ENCODE peak calls at places on chromosomes 1 and 21, in six cellular contexts. C is PC-3; T is HCT116; J is CD4-positive, alpha-beta memory T cell; D is RWPE2; O is naive thymus-derived CD4-positive, alpha-beta T cell. N is an unnamed sample.

GRCh38 chr1:117093091-117093534 is 28.4 kb downstream of the TRIM45 start:
- DNase-seq in C (peak), T (no peak), J (no peak), D (peak), O (no peak), N (no peak)

GRCh38 chr1:236009193-236009592 is 55.7 kb downstream of the NID1 start:
- DNase-seq in C (no peak), T (no peak), J (no peak), D (no peak), O (no peak), N (no peak)

GRCh38 chr1:153699116-153699515 is 20.6 kb downstream of the NPR1 start:
- DNase-seq in C (no peak), T (no peak), J (no peak), D (no peak), O (no peak), N (no peak)

GRCh38 chr1:176879784-176880620 is 284.5 kb downstream of the ASTN1 start:
- DNase-seq in C (no peak), T (no peak), J (no peak), D (no peak), O (no peak), N (no peak)

GRCh38 chr1:215992620-215993019 is 425.5 kb downstream of the KCTD3 start:
- DNase-seq in C (peak), T (no peak), J (no peak), D (no peak), O (no peak), N (no peak)

GRCh38 chr1:107141491-107142369 is 891 bp downstream of the NTNG1 start:
- DNase-seq in C (peak), T (peak), J (peak), D (no peak), O (no peak), N (no peak)

GRCh38 chr21:44927587-44928461 is 7.1 kb upstream of the ITGB2 start:
- DNase-seq in C (peak), T (no peak), J (peak), D (peak), O (peak), N (peak)

GRCh38 chr1:216788671-216789070 is 65.4 kb upstream of the ESRRG start:
- DNase-seq in C (no peak), T (no peak), J (no peak), D (no peak), O (no peak), N (no peak)

GRCh38 chr1:211813590-211813989 is 17.0 kb downstream of the LPGAT1 start:
- DNase-seq in C (peak), T (no peak), J (no peak), D (no peak), O (no peak), N (no peak)

GRCh38 chr1:65435987-65436386 is 15.5 kb downstream of the LEPR start:
- DNase-seq in C (no peak), T (no peak), J (no peak), D (no peak), O (no peak), N (no peak)

GRCh38 chr1:100387644-100388350 is 35.5 kb downstream of the CDC14A start:
- DNase-seq in C (no peak), T (no peak), J (no peak), D (no peak), O (no peak), N (no peak)

GRCh38 chr1:144551543-144552424 is 40.9 kb upstream of the PPIAL4F start:
- DNase-seq in C (no peak), T (peak), J (peak), D (peak), O (peak), N (peak)

GRCh38 chr21:36893581-36893980 is 72.9 kb downstream of the HLCS start:
- DNase-seq in C (no peak), T (no peak), J (no peak), D (no peak), O (no peak), N (no peak)

GRCh38 chr1:233543338-233544255 is 70.3 kb upstream of the KCNK1 start:
- DNase-seq in C (peak), T (peak), J (no peak), D (peak), O (no peak), N (no peak)

GRCh38 chr1:12556368-12556930 is 61.6 kb downstream of the DHRS3 start:
- DNase-seq in C (no peak), T (no peak), J (no peak), D (peak), O (no peak), N (no peak)

GRCh38 chr21:20639026-20639425 is 359.2 kb upstream of the NCAM2 start:
- DNase-seq in C (peak), T (no peak), J (no peak), D (no peak), O (no peak), N (no peak)

GRCh38 chr1:8350914-8351684 is 33.2 kb downstream of the SLC45A1 start:
- DNase-seq in C (no peak), T (no peak), J (no peak), D (no peak), O (no peak), N (no peak)

GRCh38 chr1:107433068-107433467 is 292.2 kb downstream of the NTNG1 start:
- DNase-seq in C (no peak), T (no peak), J (no peak), D (no peak), O (no peak), N (no peak)

GRCh38 chr1:222889445-222889844 is 74.6 kb downstream of the DISP1 start:
- DNase-seq in C (peak), T (no peak), J (no peak), D (no peak), O (no peak), N (no peak)

GRCh38 chr1:219903353-219903871 is 24.9 kb downstream of the SLC30A10 start:
- DNase-seq in C (no peak), T (no peak), J (no peak), D (no peak), O (no peak), N (no peak)

GRCh38 chr1:115373305-115373704 is 35.3 kb upstream of the NGF start:
- DNase-seq in C (peak), T (no peak), J (no peak), D (no peak), O (no peak), N (no peak)

GRCh38 chr1:203083463-203083921 is 2.3 kb downstream of the MYOG start:
- DNase-seq in C (no peak), T (no peak), J (no peak), D (no peak), O (no peak), N (no peak)

GRCh38 chr1:231233735-231234417 is 7.1 kb upstream of the GNPAT start:
- DNase-seq in C (no peak), T (peak), J (no peak), D (no peak), O (no peak), N (no peak)

GRCh38 chr21:42381347-42381984 is 14.4 kb downstream of the TMPRSS3 start:
- DNase-seq in C (peak), T (peak), J (no peak), D (no peak), O (no peak), N (no peak)

GRCh38 chr1:94935059-94935458 is 8.1 kb upstream of the CNN3 start:
- DNase-seq in C (no peak), T (no peak), J (no peak), D (no peak), O (no peak), N (no peak)
- H3K4me3 ChIP-seq in C (no peak), T (no peak), J (no peak), D (no peak), O (no peak), N (no peak)

GRCh38 chr1:30892671-30893073 is 15.9 kb downstream of the SDC3 start:
- DNase-seq in C (no peak), T (no peak), J (no peak), D (no peak), O (no peak), N (no peak)

GRCh38 chr1:30895382-30895941 is 13.1 kb downstream of the SDC3 start:
- DNase-seq in C (no peak), T (no peak), J (no peak), D (no peak), O (no peak), N (no peak)

GRCh38 chr1:30892251-30892650 is 16.3 kb downstream of the SDC3 start:
- DNase-seq in C (no peak), T (no peak), J (no peak), D (no peak), O (no peak), N (no peak)

GRCh38 chr1:30894508-30894973 is 14.0 kb downstream of the SDC3 start:
- DNase-seq in C (no peak), T (no peak), J (no peak), D (no peak), O (no peak), N (no peak)

DNA sequence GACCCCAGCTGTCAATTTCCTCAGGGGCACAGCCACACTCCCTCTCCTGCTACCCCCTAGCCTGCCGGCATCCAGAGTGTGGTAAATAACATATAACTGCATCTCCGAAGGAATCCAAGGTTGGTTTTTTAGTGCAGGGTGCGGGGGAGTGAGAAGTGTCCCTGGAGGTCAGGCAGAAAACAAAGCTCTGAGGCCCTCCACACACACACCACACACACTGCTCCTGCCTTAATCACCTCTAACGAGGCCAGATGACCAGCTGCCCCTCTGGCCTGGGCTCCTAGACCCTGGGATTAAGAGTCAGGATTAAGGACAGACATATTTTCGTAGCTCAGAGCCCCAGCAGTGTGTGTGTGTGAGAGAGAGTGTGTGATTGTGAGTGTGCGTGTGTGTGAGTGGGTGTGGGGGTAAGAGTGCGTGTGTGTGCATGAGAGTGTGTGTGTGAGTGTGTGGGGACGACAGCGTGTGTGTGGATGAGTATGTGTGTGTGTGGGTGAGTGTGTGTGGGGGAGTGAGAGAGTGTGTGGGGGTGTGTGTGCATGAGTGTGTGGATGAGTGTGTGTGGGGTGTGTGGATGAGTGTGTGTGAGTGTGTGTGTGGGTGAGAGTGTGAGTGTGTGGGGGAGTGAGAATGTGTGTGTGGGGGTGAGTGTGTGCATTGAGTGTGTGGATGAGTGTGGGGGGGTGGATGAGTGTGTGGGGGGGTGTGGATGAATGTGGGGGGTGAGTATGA is 14.6 kb downstream of the SDC3 start:
- DNase-seq in C (no peak), T (no peak), J (no peak), D (no peak), O (no peak), N (no peak)
- H3K27ac ChIP-seq in C (no peak), T (no peak), J (no peak), D (no peak), O (no peak), N (no peak)

GRCh38 chr1:228275435-228276342 is 67.8 kb downstream of the OBSCN start:
- DNase-seq in C (peak), T (peak), J (peak), D (peak), O (peak), N (peak)
- H3K4me3 ChIP-seq in C (peak), T (peak), J (peak), D (no peak), O (peak), N (peak)

GRCh38 chr1:209810783-209811182 is 4.8 kb upstream of the IRF6 start:
- DNase-seq in C (no peak), T (no peak), J (no peak), D (no peak), O (no peak), N (no peak)

GRCh38 chr1:209807509-209807908 is 1.6 kb upstream of the IRF6 start:
- DNase-seq in C (no peak), T (no peak), J (no peak), D (no peak), O (no peak), N (no peak)

GRCh38 chr1:209805875-209806760 is at the start of gene IRF6:
- DNase-seq in C (peak), T (peak), J (peak), D (peak), O (peak), N (peak)

GRCh38 chr1:209809601-209810000 is 3.7 kb upstream of the IRF6 start:
- DNase-seq in C (peak), T (no peak), J (no peak), D (peak), O (no peak), N (no peak)

GRCh38 chr1:209808059-209808494 is 2.1 kb upstream of the IRF6 start:
- DNase-seq in C (peak), T (no peak), J (no peak), D (peak), O (no peak), N (no peak)
- H3K27ac ChIP-seq in C (peak), T (no peak), J (no peak), D (peak), O (no peak), N (no peak)

DNA sequence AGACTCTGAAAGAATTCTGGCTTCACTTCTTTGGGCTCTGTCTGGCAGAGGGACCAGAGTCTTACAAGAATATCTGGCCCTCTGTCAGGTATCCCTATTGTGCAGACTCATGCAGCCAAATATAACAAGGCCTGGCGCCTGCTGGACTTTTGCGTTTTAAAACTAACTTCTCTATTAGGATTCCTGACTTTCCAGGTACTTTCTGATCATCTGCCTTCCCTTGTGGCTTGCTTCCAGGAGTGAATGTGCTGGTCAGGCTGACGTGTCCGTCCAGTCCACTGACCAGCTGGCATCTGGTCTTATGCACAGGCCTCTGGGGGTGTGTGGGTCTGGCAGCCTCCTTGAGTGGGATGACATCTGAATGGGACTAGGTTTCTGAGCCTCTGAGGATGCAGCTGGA is 8.6 kb upstream of the RAB29 start:
- DNase-seq in C (no peak), T (no peak), J (no peak), D (no peak), O (no peak), N (no peak)
- H3K4me3 ChIP-seq in C (no peak), T (no peak), J (no peak), D (no peak), O (no peak), N (no peak)

GRCh38 chr1:110002695-110003094 is 18.1 kb downstream of the AHCYL1 start:
- DNase-seq in C (no peak), T (no peak), J (no peak), D (no peak), O (no peak), N (no peak)

GRCh38 chr1:110003747-110004428 is 19.3 kb downstream of the AHCYL1 start:
- DNase-seq in C (peak), T (peak), J (no peak), D (peak), O (no peak), N (no peak)

GRCh38 chr1:110006516-110006915 is 22.0 kb downstream of the AHCYL1 start:
- DNase-seq in C (no peak), T (no peak), J (no peak), D (no peak), O (no peak), N (no peak)

GRCh38 chr1:110005971-110006370 is 21.4 kb downstream of the AHCYL1 start:
- DNase-seq in C (peak), T (no peak), J (no peak), D (no peak), O (no peak), N (no peak)

DNA sequence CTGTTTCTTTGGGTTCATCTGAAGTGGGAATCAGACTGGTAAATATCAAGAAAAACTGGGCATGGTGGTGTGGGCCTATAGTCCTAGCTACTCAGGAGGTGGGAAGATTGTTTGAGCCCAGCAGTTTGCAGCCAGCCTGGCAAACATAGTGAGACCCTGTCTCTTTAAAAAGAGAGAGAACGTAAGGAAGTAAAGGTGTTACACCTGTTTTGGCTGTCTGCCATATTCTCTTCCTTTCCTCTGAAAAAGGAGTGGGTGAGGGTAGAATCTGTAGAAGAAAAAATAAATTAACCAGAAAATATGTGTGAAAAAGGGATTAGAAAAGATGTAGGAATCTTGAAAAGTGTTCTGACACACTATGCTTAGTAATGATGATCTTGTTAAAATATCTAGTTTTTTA is 20.0 kb downstream of the AHCYL1 start:
- DNase-seq in C (peak), T (no peak), J (no peak), D (no peak), O (no peak), N (no peak)
- H3K27ac ChIP-seq in C (peak), T (peak), J (no peak), D (peak), O (no peak), N (no peak)

DNA sequence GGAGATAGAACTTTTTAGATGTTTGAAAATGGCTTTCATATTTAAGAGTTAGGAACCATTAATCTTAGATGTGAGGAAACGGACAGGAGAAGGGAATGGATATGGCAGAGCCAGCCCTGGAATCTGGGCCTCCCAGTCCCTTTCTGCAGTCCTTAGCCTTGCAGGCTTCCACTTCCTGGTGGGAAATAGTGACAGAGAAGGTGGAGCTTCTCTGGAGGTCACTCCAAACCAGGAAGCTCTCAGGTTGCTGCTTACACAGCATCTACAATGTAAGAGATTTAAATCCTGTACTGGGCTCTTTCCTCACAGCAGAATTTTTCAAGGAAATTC is 2.5 kb downstream of the S100A11 start:
- DNase-seq in C (no peak), T (no peak), J (no peak), D (no peak), O (no peak), N (no peak)
- H3K4me3 ChIP-seq in C (peak), T (peak), J (peak), D (peak), O (peak), N (peak)

GRCh38 chr1:56071351-56071750 is 508.0 kb downstream of the PLPP3 start:
- DNase-seq in C (no peak), T (no peak), J (no peak), D (no peak), O (no peak), N (no peak)

GRCh38 chr1:56074357-56074717 is 505.0 kb downstream of the PLPP3 start:
- DNase-seq in C (no peak), T (no peak), J (no peak), D (no peak), O (no peak), N (no peak)

GRCh38 chr1:56073614-56074356 is 505.6 kb downstream of the PLPP3 start:
- DNase-seq in C (no peak), T (no peak), J (no peak), D (no peak), O (no peak), N (no peak)

GRCh38 chr1:56072310-56072709 is 507.1 kb downstream of the PLPP3 start:
- DNase-seq in C (no peak), T (no peak), J (no peak), D (no peak), O (no peak), N (no peak)

DNA sequence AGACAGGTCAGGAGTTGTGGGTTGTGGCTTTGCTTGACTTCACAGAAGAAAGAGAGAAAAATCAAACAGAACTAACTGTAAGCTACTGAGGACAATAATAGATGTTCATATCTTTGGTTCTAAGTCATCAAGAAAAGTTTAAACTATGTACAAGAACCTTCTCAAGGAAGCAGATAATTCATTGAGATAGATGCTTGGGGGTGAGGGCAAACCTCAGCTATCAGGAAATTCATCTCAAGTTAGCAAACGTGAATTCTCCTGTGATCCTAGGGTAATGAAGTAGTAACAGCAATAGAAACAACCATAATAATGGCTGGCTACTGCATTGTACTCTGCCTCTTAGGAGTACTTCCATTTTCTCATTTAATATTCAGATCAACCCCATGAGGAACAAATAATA is 506.2 kb downstream of the PLPP3 start:
- DNase-seq in C (no peak), T (no peak), J (no peak), D (no peak), O (no peak), N (no peak)
- H3K27ac ChIP-seq in C (no peak), T (no peak), J (no peak), D (no peak), O (no peak), N (no peak)

GRCh38 chr1:96966536-96967138 is 245.1 kb downstream of the PTBP2 start:
- DNase-seq in C (peak), T (peak), J (peak), D (no peak), O (peak), N (peak)
- H3K4me3 ChIP-seq in C (peak), T (no peak), J (no peak), D (no peak), O (no peak), N (no peak)

GRCh38 chr1:238648296-238648695 is 738.1 kb upstream of the CHRM3 start:
- DNase-seq in C (no peak), T (no peak), J (no peak), D (no peak), O (no peak), N (no peak)
- H3K27ac ChIP-seq in C (no peak), T (no peak), J (no peak), D (no peak), O (no peak), N (no peak)